ENCODE peak calls at places on chromosomes 11 and 22, in seven cellular contexts. One of them, this sample, is unnamed.
A peak's percentile ranks its signal among the peaks of the same experiment; 100 is the strongest.

GRCh38 chr11:62909107-62909894 is 11.9 kb downstream of the CHRM1 start:
- DNase-seq in fibroblast of pulmonary artery: peak; percentile 73
- DNase-seq in mammary epithelial cell: peak; percentile 53
- DNase-seq in psoas muscle: peak; percentile 53
- DNase-seq in ovary: no peak
- DNase-seq in activated CD8-positive, alpha-beta T cell treated with anti-CD3 and anti-CD28 coated beads for 36 hours: peak; percentile 55
- DNase-seq in upper lobe of right lung: peak; percentile 85
- DNase-seq in this sample: peak; percentile 61

GRCh38 chr11:70608568-70609314 is 210.4 kb downstream of the CTTN start:
- DNase-seq in fibroblast of pulmonary artery: peak; percentile 7
- DNase-seq in mammary epithelial cell: no peak
- DNase-seq in psoas muscle: peak; percentile 8
- DNase-seq in ovary: no peak
- DNase-seq in activated CD8-positive, alpha-beta T cell treated with anti-CD3 and anti-CD28 coated beads for 36 hours: no peak
- DNase-seq in upper lobe of right lung: no peak
- DNase-seq in this sample: no peak

GRCh38 chr22:20803696-20804324 is 29.9 kb downstream of the SERPIND1 start:
- DNase-seq in fibroblast of pulmonary artery: peak; percentile 50
- DNase-seq in mammary epithelial cell: no peak
- DNase-seq in psoas muscle: peak; percentile 19
- DNase-seq in ovary: peak; percentile 25
- DNase-seq in activated CD8-positive, alpha-beta T cell treated with anti-CD3 and anti-CD28 coated beads for 36 hours: peak; percentile 67
- DNase-seq in upper lobe of right lung: no peak
- DNase-seq in this sample: peak; percentile 36

GRCh38 chr11:86553322-86553721 is 119.1 kb downstream of the ME3 start:
- DNase-seq in fibroblast of pulmonary artery: no peak
- DNase-seq in mammary epithelial cell: no peak
- DNase-seq in psoas muscle: no peak
- DNase-seq in ovary: no peak
- DNase-seq in activated CD8-positive, alpha-beta T cell treated with anti-CD3 and anti-CD28 coated beads for 36 hours: no peak
- DNase-seq in upper lobe of right lung: no peak
- DNase-seq in this sample: no peak

GRCh38 chr11:15616130-15617105 is 501.7 kb downstream of the INSC start:
- DNase-seq in fibroblast of pulmonary artery: no peak
- DNase-seq in mammary epithelial cell: no peak
- DNase-seq in psoas muscle: no peak
- DNase-seq in ovary: no peak
- DNase-seq in activated CD8-positive, alpha-beta T cell treated with anti-CD3 and anti-CD28 coated beads for 36 hours: no peak
- DNase-seq in upper lobe of right lung: no peak
- DNase-seq in this sample: no peak

GRCh38 chr11:9273430-9274336 is 8.5 kb upstream of the DENND5A start:
- DNase-seq in fibroblast of pulmonary artery: peak; percentile 61
- DNase-seq in mammary epithelial cell: peak; percentile 70
- DNase-seq in psoas muscle: no peak
- DNase-seq in ovary: no peak
- DNase-seq in activated CD8-positive, alpha-beta T cell treated with anti-CD3 and anti-CD28 coated beads for 36 hours: no peak
- DNase-seq in upper lobe of right lung: no peak
- DNase-seq in this sample: no peak

GRCh38 chr22:43845981-43846380 is 16.3 kb downstream of the SULT4A1 start:
- DNase-seq in fibroblast of pulmonary artery: no peak
- DNase-seq in mammary epithelial cell: no peak
- DNase-seq in psoas muscle: no peak
- DNase-seq in ovary: no peak
- DNase-seq in activated CD8-positive, alpha-beta T cell treated with anti-CD3 and anti-CD28 coated beads for 36 hours: no peak
- DNase-seq in upper lobe of right lung: peak; percentile 48
- DNase-seq in this sample: no peak

GRCh38 chr22:33766056-33766455 is 154.2 kb downstream of the LARGE1 start:
- DNase-seq in fibroblast of pulmonary artery: no peak
- DNase-seq in mammary epithelial cell: no peak
- DNase-seq in psoas muscle: no peak
- DNase-seq in ovary: no peak
- DNase-seq in activated CD8-positive, alpha-beta T cell treated with anti-CD3 and anti-CD28 coated beads for 36 hours: no peak
- DNase-seq in upper lobe of right lung: no peak
- DNase-seq in this sample: no peak

GRCh38 chr11:40062616-40063015 is 1396.8 kb downstream of the LRRC4C start:
- DNase-seq in fibroblast of pulmonary artery: no peak
- DNase-seq in mammary epithelial cell: no peak
- DNase-seq in psoas muscle: no peak
- DNase-seq in ovary: no peak
- DNase-seq in activated CD8-positive, alpha-beta T cell treated with anti-CD3 and anti-CD28 coated beads for 36 hours: no peak
- DNase-seq in upper lobe of right lung: no peak
- DNase-seq in this sample: no peak

GRCh38 chr11:110159491-110159890 is 66.3 kb downstream of the ZC3H12C start:
- DNase-seq in fibroblast of pulmonary artery: no peak
- DNase-seq in mammary epithelial cell: no peak
- DNase-seq in psoas muscle: no peak
- DNase-seq in ovary: no peak
- DNase-seq in activated CD8-positive, alpha-beta T cell treated with anti-CD3 and anti-CD28 coated beads for 36 hours: no peak
- DNase-seq in upper lobe of right lung: no peak
- DNase-seq in this sample: no peak

GRCh38 chr11:69726019-69726418 is 22.2 kb upstream of the FGF19 start:
- DNase-seq in fibroblast of pulmonary artery: no peak
- DNase-seq in mammary epithelial cell: no peak
- DNase-seq in psoas muscle: no peak
- DNase-seq in ovary: no peak
- DNase-seq in activated CD8-positive, alpha-beta T cell treated with anti-CD3 and anti-CD28 coated beads for 36 hours: no peak
- DNase-seq in upper lobe of right lung: no peak
- DNase-seq in this sample: no peak

GRCh38 chr11:134818531-134818930 is 406.5 kb upstream of the B3GAT1 start:
- DNase-seq in fibroblast of pulmonary artery: no peak
- DNase-seq in mammary epithelial cell: no peak
- DNase-seq in psoas muscle: no peak
- DNase-seq in ovary: no peak
- DNase-seq in activated CD8-positive, alpha-beta T cell treated with anti-CD3 and anti-CD28 coated beads for 36 hours: no peak
- DNase-seq in upper lobe of right lung: no peak
- DNase-seq in this sample: no peak

GRCh38 chr11:46117842-46118241 is 3.4 kb downstream of the PHF21A start:
- DNase-seq in fibroblast of pulmonary artery: peak; percentile 21
- DNase-seq in mammary epithelial cell: no peak
- DNase-seq in psoas muscle: no peak
- DNase-seq in ovary: no peak
- DNase-seq in activated CD8-positive, alpha-beta T cell treated with anti-CD3 and anti-CD28 coated beads for 36 hours: no peak
- DNase-seq in upper lobe of right lung: no peak
- DNase-seq in this sample: no peak

GRCh38 chr11:111934301-111934700 is 2.8 kb upstream of the DIXDC1 start:
- DNase-seq in fibroblast of pulmonary artery: no peak
- DNase-seq in mammary epithelial cell: no peak
- DNase-seq in psoas muscle: no peak
- DNase-seq in ovary: no peak
- DNase-seq in activated CD8-positive, alpha-beta T cell treated with anti-CD3 and anti-CD28 coated beads for 36 hours: no peak
- DNase-seq in upper lobe of right lung: no peak
- DNase-seq in this sample: no peak

GRCh38 chr11:4983851-4984250 is 10.8 kb upstream of the OR51L1 start:
- DNase-seq in fibroblast of pulmonary artery: no peak
- DNase-seq in mammary epithelial cell: no peak
- DNase-seq in psoas muscle: no peak
- DNase-seq in ovary: no peak
- DNase-seq in activated CD8-positive, alpha-beta T cell treated with anti-CD3 and anti-CD28 coated beads for 36 hours: no peak
- DNase-seq in upper lobe of right lung: no peak
- DNase-seq in this sample: no peak

DNA sequence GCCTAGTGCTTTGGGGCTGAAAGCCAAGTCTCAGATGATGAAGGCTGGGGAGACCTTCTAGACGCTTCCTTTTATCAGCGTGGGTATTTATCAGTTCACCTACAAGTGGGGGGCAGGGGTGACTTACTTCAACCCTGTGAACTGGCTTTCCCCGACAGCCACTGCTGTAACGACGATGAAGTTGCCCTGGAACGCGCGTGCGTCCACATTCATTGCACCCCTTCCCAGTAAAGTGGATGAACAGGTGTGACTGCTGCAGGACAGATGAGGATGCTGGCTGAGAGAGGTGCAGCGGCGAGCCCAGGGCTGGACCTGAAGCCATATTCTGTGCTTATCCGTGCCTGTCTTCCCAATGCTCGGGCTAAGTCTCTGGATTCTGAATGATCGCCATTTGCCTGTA is 1122.3 kb downstream of the TBC1D22A start:
- DNase-seq in fibroblast of pulmonary artery: no peak
- DNase-seq in mammary epithelial cell: no peak
- DNase-seq in psoas muscle: no peak
- DNase-seq in ovary: no peak
- DNase-seq in activated CD8-positive, alpha-beta T cell treated with anti-CD3 and anti-CD28 coated beads for 36 hours: no peak
- DNase-seq in upper lobe of right lung: no peak
- DNase-seq in this sample: no peak
- TF ChIP-seq CTCF in fibroblast of pulmonary artery: no peak
- TF ChIP-seq CTCF in mammary epithelial cell: no peak
- TF ChIP-seq CTCF in psoas muscle: no peak
- TF ChIP-seq CTCF in ovary: no peak
- TF ChIP-seq CTCF in activated CD8-positive, alpha-beta T cell treated with anti-CD3 and anti-CD28 coated beads for 36 hours: no peak
- TF ChIP-seq CTCF in upper lobe of right lung: no peak
- TF ChIP-seq CTCF in this sample: no peak

GRCh38 chr11:12409621-12410005 is 32.2 kb downstream of the PARVA start:
- DNase-seq in fibroblast of pulmonary artery: no peak
- DNase-seq in mammary epithelial cell: no peak
- DNase-seq in psoas muscle: no peak
- DNase-seq in ovary: no peak
- DNase-seq in activated CD8-positive, alpha-beta T cell treated with anti-CD3 and anti-CD28 coated beads for 36 hours: no peak
- DNase-seq in upper lobe of right lung: no peak
- DNase-seq in this sample: no peak

GRCh38 chr11:12411806-12412727 is 34.7 kb downstream of the PARVA start:
- DNase-seq in fibroblast of pulmonary artery: peak; percentile 91
- DNase-seq in mammary epithelial cell: peak; percentile 86
- DNase-seq in psoas muscle: peak; percentile 68
- DNase-seq in ovary: peak; percentile 80
- DNase-seq in activated CD8-positive, alpha-beta T cell treated with anti-CD3 and anti-CD28 coated beads for 36 hours: peak; percentile 62
- DNase-seq in upper lobe of right lung: no peak
- DNase-seq in this sample: peak; percentile 79

GRCh38 chr11:12411395-12411794 is 34.0 kb downstream of the PARVA start:
- DNase-seq in fibroblast of pulmonary artery: no peak
- DNase-seq in mammary epithelial cell: no peak
- DNase-seq in psoas muscle: no peak
- DNase-seq in ovary: no peak
- DNase-seq in activated CD8-positive, alpha-beta T cell treated with anti-CD3 and anti-CD28 coated beads for 36 hours: no peak
- DNase-seq in upper lobe of right lung: no peak
- DNase-seq in this sample: no peak

GRCh38 chr11:12408156-12408770 is 30.9 kb downstream of the PARVA start:
- DNase-seq in fibroblast of pulmonary artery: no peak
- DNase-seq in mammary epithelial cell: no peak
- DNase-seq in psoas muscle: no peak
- DNase-seq in ovary: no peak
- DNase-seq in activated CD8-positive, alpha-beta T cell treated with anti-CD3 and anti-CD28 coated beads for 36 hours: no peak
- DNase-seq in upper lobe of right lung: no peak
- DNase-seq in this sample: no peak

GRCh38 chr11:12410006-12410728 is 32.8 kb downstream of the PARVA start:
- DNase-seq in fibroblast of pulmonary artery: peak; percentile 60
- DNase-seq in mammary epithelial cell: peak; percentile 50
- DNase-seq in psoas muscle: no peak
- DNase-seq in ovary: no peak
- DNase-seq in activated CD8-positive, alpha-beta T cell treated with anti-CD3 and anti-CD28 coated beads for 36 hours: no peak
- DNase-seq in upper lobe of right lung: no peak
- DNase-seq in this sample: no peak
- TF ChIP-seq CTCF in fibroblast of pulmonary artery: peak; percentile 32
- TF ChIP-seq CTCF in mammary epithelial cell: peak; percentile 23
- TF ChIP-seq CTCF in psoas muscle: no peak
- TF ChIP-seq CTCF in ovary: no peak
- TF ChIP-seq CTCF in activated CD8-positive, alpha-beta T cell treated with anti-CD3 and anti-CD28 coated beads for 36 hours: no peak
- TF ChIP-seq CTCF in upper lobe of right lung: peak; percentile 7
- TF ChIP-seq CTCF in this sample: peak; percentile 19

GRCh38 chr11:118401151-118401879 is at the start of gene ATP5MG:
- DNase-seq in fibroblast of pulmonary artery: peak; percentile 94
- DNase-seq in mammary epithelial cell: peak; percentile 79
- DNase-seq in psoas muscle: peak; percentile 92
- DNase-seq in ovary: peak; percentile 89
- DNase-seq in activated CD8-positive, alpha-beta T cell treated with anti-CD3 and anti-CD28 coated beads for 36 hours: peak; percentile 96
- DNase-seq in upper lobe of right lung: peak; percentile 95
- DNase-seq in this sample: peak; percentile 91
- TF ChIP-seq CTCF in fibroblast of pulmonary artery: no peak
- TF ChIP-seq CTCF in mammary epithelial cell: no peak
- TF ChIP-seq CTCF in psoas muscle: no peak
- TF ChIP-seq CTCF in ovary: no peak
- TF ChIP-seq CTCF in activated CD8-positive, alpha-beta T cell treated with anti-CD3 and anti-CD28 coated beads for 36 hours: no peak
- TF ChIP-seq CTCF in upper lobe of right lung: no peak
- TF ChIP-seq CTCF in this sample: peak; percentile 33

GRCh38 chr22:17896552-17896951 is 122.3 kb upstream of the BID start:
- DNase-seq in fibroblast of pulmonary artery: peak; percentile 26
- DNase-seq in mammary epithelial cell: no peak
- DNase-seq in psoas muscle: peak; percentile 75
- DNase-seq in ovary: no peak
- DNase-seq in activated CD8-positive, alpha-beta T cell treated with anti-CD3 and anti-CD28 coated beads for 36 hours: no peak
- DNase-seq in upper lobe of right lung: no peak
- DNase-seq in this sample: no peak
- TF ChIP-seq CTCF in fibroblast of pulmonary artery: peak; percentile 49
- TF ChIP-seq CTCF in mammary epithelial cell: peak; percentile 22
- TF ChIP-seq CTCF in psoas muscle: peak; percentile 62
- TF ChIP-seq CTCF in ovary: no peak
- TF ChIP-seq CTCF in activated CD8-positive, alpha-beta T cell treated with anti-CD3 and anti-CD28 coated beads for 36 hours: no peak
- TF ChIP-seq CTCF in upper lobe of right lung: peak; percentile 20
- TF ChIP-seq CTCF in this sample: peak; percentile 48